ENCODE peak calls at places on chromosomes 11 and 22, in six cellular contexts. Z is thyroid gland, D is psoas muscle, J is esophagus squamous epithelium, X is GM12865, P is fibroblast of lung. H is an unnamed sample.

GRCh38 chr11:100403817-100404216 is 283.3 kb upstream of the ARHGAP42 start:
- DNase-seq in P (peak), Z (peak), D (no peak), J (no peak), X (no peak), H (peak)

GRCh38 chr22:49999063-49999900 is 13.3 kb downstream of the IL17REL start:
- DNase-seq in P (no peak), J (no peak), D (peak), X (peak), Z (no peak), H (no peak)

GRCh38 chr11:5304046-5304445 is 2.3 kb upstream of the OR51B4 start:
- DNase-seq in J (no peak), Z (no peak), P (no peak), X (no peak), D (no peak), H (no peak)

GRCh38 chr11:73423506-73423905 is 47.3 kb downstream of the RELT start:
- DNase-seq in Z (no peak), P (no peak), X (no peak), D (no peak), J (no peak), H (no peak)

GRCh38 chr11:116885951-116886629 is 48.7 kb upstream of the APOA1 start:
- DNase-seq in J (no peak), X (no peak), Z (peak), D (no peak), P (peak), H (peak)

GRCh38 chr11:15557831-15558230 is 443.1 kb downstream of the INSC start:
- DNase-seq in D (no peak), Z (no peak), X (no peak), J (no peak), P (no peak), H (no peak)

GRCh38 chr22:36081023-36081431 is 52.4 kb upstream of the RBFOX2 start:
- DNase-seq in P (peak), X (no peak), J (no peak), Z (no peak), D (no peak), H (peak)

GRCh38 chr11:2885017-2885675 is 429 bp downstream of the CDKN1C start:
- DNase-seq in D (peak), J (no peak), P (peak), Z (peak), X (no peak), H (peak)

GRCh38 chr11:30150425-30150824 is 80.4 kb upstream of the FSHB start:
- DNase-seq in J (no peak), X (no peak), P (no peak), D (no peak), Z (no peak), H (no peak)

GRCh38 chr11:110362916-110363574 is 66.6 kb upstream of the RDX start:
- DNase-seq in X (peak), Z (peak), J (no peak), D (no peak), P (peak), H (no peak)

GRCh38 chr22:48121984-48122383 is 1359.5 kb downstream of the TBC1D22A start:
- DNase-seq in D (no peak), X (no peak), P (no peak), Z (no peak), J (no peak), H (no peak)

GRCh38 chr22:48112687-48113521 is 1350.5 kb downstream of the TBC1D22A start:
- DNase-seq in J (no peak), D (no peak), Z (no peak), P (no peak), X (peak), H (no peak)

DNA sequence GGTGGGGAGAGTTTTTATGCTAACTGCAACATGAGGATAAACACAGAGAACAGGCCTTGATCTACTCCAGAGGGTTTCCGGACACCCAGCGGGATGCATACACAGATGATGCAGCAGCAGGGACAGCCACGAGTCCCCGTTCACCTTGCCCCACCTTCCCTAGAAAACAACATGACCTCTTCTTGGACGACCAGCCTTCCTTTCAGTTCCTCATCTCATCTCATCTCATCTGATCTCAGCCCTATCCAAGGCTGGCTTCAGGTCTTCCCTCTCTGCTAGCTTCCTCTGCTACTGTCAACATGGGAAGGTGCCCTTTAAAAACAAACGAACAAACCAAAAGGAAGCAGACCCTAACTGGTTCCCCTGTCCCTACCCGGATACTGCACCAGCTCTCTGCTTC is 1356.2 kb downstream of the TBC1D22A start:
- DNase-seq in Z (no peak), X (no peak), P (no peak), J (no peak), D (no peak), H (no peak)
- TF ChIP-seq CTCF in Z (no peak), X (no peak), P (no peak), J (no peak), D (no peak), H (no peak)

DNA sequence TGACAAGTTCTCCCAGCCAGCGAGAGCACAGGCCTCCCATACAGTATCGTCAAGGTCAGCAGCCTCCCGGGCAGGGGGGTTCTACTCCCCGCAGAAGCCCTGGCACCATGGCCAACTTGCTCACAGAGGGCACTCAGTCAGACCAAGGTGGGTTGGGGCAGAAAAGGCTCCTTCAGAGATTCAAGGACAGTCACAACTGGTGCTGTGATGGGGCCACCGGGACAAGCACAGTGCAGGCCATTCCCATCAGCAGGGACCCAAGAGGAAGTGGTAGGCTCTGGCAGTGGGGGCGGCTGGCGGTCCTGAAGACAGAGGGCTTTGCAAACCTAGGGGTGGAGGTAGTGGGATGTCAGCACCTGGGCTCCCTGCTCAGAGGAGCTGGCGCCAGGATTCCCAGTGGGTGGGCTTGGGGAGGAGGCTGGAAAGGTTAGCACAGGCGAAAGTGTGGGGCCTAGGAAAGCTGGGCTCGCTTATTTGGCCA is 5.3 kb upstream of the NEAT1 start:
- DNase-seq in P (no peak), D (peak), J (no peak), X (peak), Z (peak), H (peak)
- H3K4me3 ChIP-seq in P (peak), D (peak), J (peak), X (peak), Z (no peak), H (peak)

DNA sequence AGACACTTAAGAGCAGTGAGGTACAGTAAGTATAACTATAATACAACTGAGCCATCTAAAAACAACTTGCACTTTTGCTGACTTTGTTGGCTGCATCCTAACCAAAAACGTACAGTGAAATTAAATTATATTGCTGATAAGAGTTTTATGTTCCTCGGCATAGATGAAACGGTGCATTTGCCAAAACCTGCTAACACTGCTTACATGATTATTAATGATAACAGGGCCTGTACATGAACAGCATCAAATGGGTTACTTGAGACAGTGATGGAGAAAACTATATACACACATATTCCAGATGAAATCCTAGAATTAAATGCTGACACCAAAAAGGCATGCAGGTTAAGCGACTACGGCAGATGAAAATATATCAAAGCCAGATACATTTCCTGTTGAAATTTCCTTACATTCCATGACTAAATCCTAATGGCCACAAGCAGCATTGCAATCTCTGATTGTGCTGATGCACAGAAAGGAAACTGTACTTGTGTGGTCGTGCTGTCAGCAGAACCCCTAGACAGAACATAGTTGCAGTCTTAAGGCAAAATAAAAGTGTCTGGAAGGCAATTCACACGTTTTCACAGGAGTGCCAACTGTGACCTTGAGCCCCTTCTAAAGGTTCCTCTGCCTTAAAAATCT is 143.9 kb downstream of the CADM1 start:
- DNase-seq in J (no peak), X (no peak), Z (no peak), P (peak), D (no peak), H (no peak)
- TF ChIP-seq CTCF in J (no peak), X (no peak), Z (no peak), P (peak), D (no peak), H (no peak)

DNA sequence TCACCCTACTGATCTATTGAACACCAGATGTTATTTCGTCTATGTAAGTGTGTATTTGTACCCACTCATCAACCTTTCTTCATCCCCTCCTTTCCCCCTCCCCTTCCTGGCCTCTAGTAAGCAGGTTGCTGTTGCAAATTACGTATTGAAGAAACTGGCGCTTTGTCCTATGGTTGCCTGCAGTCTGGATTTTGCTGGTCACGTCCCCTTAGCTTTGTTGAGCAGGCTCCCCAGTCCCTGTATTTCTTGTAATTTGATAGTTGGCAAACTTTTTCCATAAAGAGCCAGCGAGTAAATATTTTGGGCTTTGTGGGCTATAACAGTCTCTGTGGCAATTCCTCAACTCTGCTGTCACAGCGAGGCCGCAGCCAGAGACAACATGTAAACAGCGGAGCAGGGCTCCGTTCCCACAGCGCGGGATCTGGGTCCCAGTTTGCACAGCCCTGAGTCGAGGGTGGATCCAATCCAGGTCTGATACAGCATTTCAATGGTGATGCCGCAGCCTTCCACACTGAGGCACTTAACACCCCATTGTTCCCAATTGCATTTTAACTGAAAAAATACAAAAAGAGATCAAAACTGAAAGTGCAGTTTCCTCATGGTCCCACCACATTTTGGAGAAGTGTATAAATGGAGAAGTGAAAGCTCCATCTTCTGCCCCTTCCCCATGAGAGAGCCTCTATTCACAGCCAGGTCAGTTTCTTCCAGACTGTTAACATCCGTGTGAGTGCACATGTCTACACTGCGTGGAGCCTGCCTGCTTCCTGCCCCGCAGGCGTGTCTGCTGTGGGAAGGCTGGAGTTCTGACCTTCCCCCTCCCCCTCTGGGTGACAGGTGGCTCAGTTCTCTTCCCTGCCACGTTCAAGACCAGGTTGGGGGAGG is 89.0 kb downstream of the RPS6KA4 start:
- DNase-seq in P (peak), X (peak), Z (no peak), D (peak), J (no peak), H (peak)
- H3K4me3 ChIP-seq in P (peak), X (peak), Z (no peak), D (peak), J (peak), H (peak)